ENCODE peak calls at places on chromosomes 16 and 17, in ten cellular contexts. K is AG04450, I is Caco-2, Y is fibroblast of villous mesenchyme, T is prostate gland, G is MM.1S, O is OCI-LY7, J is neural progenitor cell, B is fibroblast of lung, A is HL-60. D is an unnamed sample.

GRCh38 chr17:41634639-41635038 is 10.3 kb upstream of the KRT17 start:
- DNase-seq in Y (no peak), T (no peak), K (no peak), A (no peak), G (no peak), J (no peak), O (no peak), I (no peak), B (no peak), D (no peak)

GRCh38 chr17:27315322-27315721 is 21.4 kb downstream of the WSB1 start:
- DNase-seq in B (peak; percentile 96), J (no peak), Y (peak; percentile 88), I (no peak), G (no peak), O (no peak), A (no peak), T (peak; percentile 77), K (peak; percentile 86), D (no peak)

GRCh38 chr16:14369734-14370598 is 260.1 kb downstream of the PARN start:
- DNase-seq in J (no peak), T (no peak), A (no peak), B (no peak), G (no peak), O (no peak), I (no peak), Y (peak; percentile 49), K (no peak), D (no peak)

GRCh38 chr16:85362443-85362842 is 250.2 kb upstream of the CIBAR2 start:
- DNase-seq in J (no peak), T (no peak), I (no peak), O (no peak), Y (no peak), B (no peak), K (no peak), A (no peak), G (no peak), D (no peak)

GRCh38 chr17:59538195-59538909 is 27.1 kb upstream of the DHX40 start:
- DNase-seq in K (no peak), Y (no peak), A (no peak), J (no peak), B (no peak), I (no peak), G (no peak), O (no peak), T (no peak), D (no peak)

GRCh38 chr17:1491406-1492248 is 859 bp downstream of the MYO1C start:
- DNase-seq in T (no peak), Y (peak; percentile 53), J (peak; percentile 77), I (no peak), O (peak; percentile 68), A (no peak), K (no peak), B (peak; percentile 53), G (peak; percentile 69), D (no peak)

GRCh38 chr17:41329279-41329925 is 13.9 kb upstream of the KRTAP17-1 start:
- DNase-seq in A (no peak), J (peak; percentile 68), B (peak; percentile 39), Y (peak; percentile 51), G (peak; percentile 30), T (peak; percentile 35), O (peak; percentile 18), I (peak; percentile 74), K (no peak), D (peak; percentile 49)

GRCh38 chr16:84548971-84549844 is 44.7 kb upstream of the MEAK7 start:
- DNase-seq in G (no peak), A (no peak), Y (no peak), J (no peak), K (no peak), I (no peak), T (no peak), O (no peak), B (peak; percentile 34), D (peak; percentile 82)

GRCh38 chr17:59779521-59779920 is 72.1 kb downstream of the VMP1 start:
- DNase-seq in B (no peak), T (no peak), K (no peak), Y (no peak), G (no peak), I (no peak), A (no peak), J (no peak), O (no peak), D (no peak)

GRCh38 chr16:64951681-64952080 is 170.2 kb downstream of the CDH11 start:
- DNase-seq in Y (peak; percentile 61), K (no peak), B (no peak), A (no peak), G (no peak), O (no peak), J (no peak), T (no peak), I (no peak), D (no peak)

GRCh38 chr16:64962786-64963185 is 159.1 kb downstream of the CDH11 start:
- DNase-seq in A (no peak), O (no peak), I (no peak), J (no peak), B (peak; percentile 35), Y (peak; percentile 33), K (no peak), G (no peak), T (no peak), D (no peak)

GRCh38 chr16:64952177-64952576 is 169.7 kb downstream of the CDH11 start:
- DNase-seq in G (no peak), T (no peak), J (no peak), A (no peak), O (no peak), I (no peak), Y (peak; percentile 92), K (peak; percentile 75), B (peak; percentile 94), D (no peak)

DNA sequence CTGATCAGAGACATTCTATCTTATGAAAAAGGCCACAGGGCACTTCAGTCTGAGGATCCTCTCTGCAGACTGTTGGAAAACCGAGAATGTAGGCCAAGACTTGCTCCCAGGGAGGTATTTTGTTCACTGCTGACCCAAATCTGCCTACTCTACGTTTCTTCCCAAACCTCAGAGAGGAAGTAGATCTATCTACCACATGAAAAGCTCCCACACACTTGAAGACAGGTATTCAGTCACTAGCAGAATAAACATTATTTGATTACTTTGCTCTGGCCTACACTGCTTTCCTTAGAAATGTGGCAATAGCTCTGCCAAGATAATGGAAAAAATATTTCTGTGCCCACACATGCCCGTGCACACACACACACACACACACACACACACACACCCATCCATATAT is 164.6 kb downstream of the CDH11 start:
- DNase-seq in T (no peak), I (no peak), Y (no peak), B (peak; percentile 51), G (no peak), J (no peak), O (no peak), K (no peak), A (no peak), D (no peak)
- TF ChIP-seq CTCF in T (no peak), I (no peak), Y (no peak), B (no peak), G (no peak), J (no peak), O (no peak), K (no peak), A (no peak), D (no peak)

DNA sequence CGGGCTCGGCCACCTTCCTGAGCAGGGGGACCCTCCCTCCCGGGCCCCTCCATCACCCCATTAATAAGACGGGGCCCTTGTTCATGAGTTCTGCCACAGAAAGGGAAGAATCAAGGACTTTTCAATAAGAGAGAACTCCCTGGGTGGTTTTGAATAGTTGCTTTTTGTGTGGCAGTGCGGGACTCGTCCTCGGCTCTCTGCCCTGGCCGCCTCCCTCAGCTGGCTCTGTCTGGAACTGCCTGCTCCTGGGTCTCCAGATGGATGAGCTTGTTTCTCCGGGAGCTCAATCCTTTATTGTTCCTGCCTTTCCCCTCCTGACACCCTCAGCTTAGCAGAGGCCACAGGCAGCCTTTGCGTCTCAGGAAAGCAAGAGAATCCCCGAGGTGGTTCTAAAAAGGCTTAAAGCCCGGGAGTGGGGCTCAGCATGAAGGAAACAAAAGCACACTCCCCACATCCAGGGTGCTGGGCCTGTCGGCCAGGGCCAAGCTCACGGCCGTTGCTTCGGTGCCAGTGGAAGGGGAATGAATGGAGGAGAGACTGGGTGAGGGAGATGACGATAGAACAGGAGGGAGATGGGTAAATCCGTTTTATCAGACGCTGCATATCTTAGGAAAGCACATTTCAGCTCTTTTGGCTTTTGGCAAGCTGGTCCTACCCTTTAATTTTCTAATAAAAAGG is 60.2 kb downstream of the RAI1 start:
- DNase-seq in I (no peak), T (peak; percentile 67), G (no peak), A (no peak), Y (no peak), J (peak; percentile 91), O (no peak), K (no peak), B (peak; percentile 56), D (no peak)
- TF ChIP-seq CTCF in I (no peak), T (no peak), G (no peak), A (no peak), Y (peak; percentile 38), J (peak; percentile 29), O (no peak), K (peak; percentile 30), B (peak; percentile 35), D (no peak)

DNA sequence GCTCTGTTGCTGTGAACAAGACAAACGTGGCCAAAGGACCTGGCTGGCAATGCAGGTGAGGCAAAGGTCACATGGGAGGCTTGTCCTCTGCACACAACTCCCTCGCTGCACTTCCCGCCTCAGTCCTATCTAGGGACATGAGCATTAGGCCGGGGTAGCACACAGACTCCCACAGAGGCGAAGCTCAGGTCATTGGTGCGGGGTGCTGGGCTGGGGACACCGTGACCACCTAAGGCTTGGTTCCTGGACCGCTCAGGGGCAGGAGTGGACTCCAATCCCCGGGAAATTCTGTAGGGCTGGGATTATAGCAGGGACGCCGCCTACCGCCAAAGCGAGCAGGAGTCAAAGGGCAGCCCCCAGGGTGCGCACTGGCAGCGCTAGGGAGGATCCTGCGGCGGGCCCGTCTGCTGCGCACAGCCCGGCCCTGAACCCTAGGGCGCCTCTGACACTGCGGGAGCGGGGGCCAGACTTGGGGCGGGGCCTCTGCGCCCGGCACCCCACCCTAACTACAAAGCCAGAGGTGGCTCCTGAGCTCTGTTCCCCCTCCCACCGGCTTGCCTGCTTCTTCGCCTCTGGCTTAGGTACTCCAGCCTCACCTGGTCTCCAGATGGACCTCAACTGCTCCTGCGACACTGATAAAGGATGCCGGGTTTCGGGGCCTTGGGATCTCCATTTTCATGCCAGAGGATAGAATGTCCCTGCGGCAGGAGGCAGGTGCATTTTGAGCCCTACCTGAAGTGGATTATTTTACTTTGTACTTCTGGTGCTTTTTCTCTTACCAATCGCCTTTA is 3.9 kb upstream of the MT1B start:
- DNase-seq in T (no peak), A (no peak), B (no peak), G (no peak), Y (no peak), I (no peak), K (no peak), J (peak; percentile 47), O (no peak), D (no peak)
- TF ChIP-seq CTCF in T (no peak), A (no peak), B (no peak), G (no peak), Y (no peak), I (no peak), K (no peak), J (no peak), O (no peak), D (no peak)

GRCh38 chr16:78005881-78006280 is 16.5 kb upstream of the CLEC3A start:
- DNase-seq in G (no peak), A (no peak), Y (no peak), I (no peak), J (peak; percentile 24), B (no peak), K (no peak), T (no peak), O (peak; percentile 12), D (peak; percentile 7)
- TF ChIP-seq CTCF in G (peak; percentile 15), A (no peak), Y (peak; percentile 47), I (no peak), J (peak; percentile 38), B (peak; percentile 24), K (peak; percentile 26), T (no peak), O (peak; percentile 69), D (peak; percentile 12)